ENCODE peak calls at places on chromosome 3, in nine cellular contexts. J is GM20000; W is H7; M is activated CD4-positive, alpha-beta T cell treated with anti-CD3 and anti-CD28 coated beads for 36 hours; G is dermis blood vessel endothelial cell; P is WERI-Rb-1; Q is anterior cingulate cortex; T is fibroblast of pulmonary artery; K is activated gamma-delta T cell treated with Interleukin-2 at 50 U/mL for 16 hours. V is an unnamed sample.

GRCh38 chr3:159158801-159159200 is 356.9 kb downstream of the MFSD1 start:
- DNase-seq in J (no peak), W (no peak), M (no peak), G (no peak), P (no peak), Q (no peak), T (no peak), K (no peak), V (no peak)

GRCh38 chr3:159669024-159669476 is 319.6 kb upstream of the IL12A start:
- DNase-seq in J (no peak), W (no peak), M (no peak), G (peak), P (no peak), Q (no peak), T (peak), K (no peak), V (peak)

GRCh38 chr3:108406661-108407206 is 103.7 kb downstream of the MYH15 start:
- DNase-seq in J (peak), W (no peak), M (peak), G (peak), P (no peak), Q (no peak), T (peak), K (peak), V (peak)

GRCh38 chr3:16338999-16339398 is 74.0 kb downstream of the OXNAD1 start:
- DNase-seq in J (peak), W (no peak), M (peak), G (peak), P (peak), Q (no peak), T (peak), K (no peak), V (peak)

GRCh38 chr3:120265989-120266388 is 19.0 kb downstream of the GPR156 start:
- DNase-seq in J (no peak), W (no peak), M (no peak), G (no peak), P (no peak), Q (no peak), T (no peak), K (no peak), V (no peak)

GRCh38 chr3:120780977-120781376 is 38.4 kb downstream of the GTF2E1 start:
- DNase-seq in J (peak), W (no peak), M (peak), G (peak), P (no peak), Q (no peak), T (peak), K (no peak), V (peak)

GRCh38 chr3:107704477-107704876 is 181.7 kb downstream of the BBX start:
- DNase-seq in J (no peak), W (no peak), M (no peak), G (peak), P (no peak), Q (no peak), T (no peak), K (no peak), V (peak)

GRCh38 chr3:136146981-136147729 is 49.0 kb downstream of the MSL2 start:
- DNase-seq in J (no peak), W (no peak), M (no peak), G (no peak), P (no peak), Q (no peak), T (no peak), K (no peak), V (peak)

GRCh38 chr3:160003520-160004128 is 15.0 kb downstream of the IL12A start:
- DNase-seq in J (peak), W (peak), M (peak), G (peak), P (peak), Q (peak), T (peak), K (peak), V (peak)

GRCh38 chr3:122992628-122993570 is 34.7 kb downstream of the SEMA5B start:
- DNase-seq in J (no peak), W (no peak), M (no peak), G (no peak), P (peak), Q (peak), T (no peak), K (no peak), V (peak)

GRCh38 chr3:43123895-43124294 is 18.0 kb upstream of the POMGNT2 start:
- DNase-seq in J (no peak), W (no peak), M (no peak), G (no peak), P (no peak), Q (no peak), T (no peak), K (no peak), V (no peak)

GRCh38 chr3:188687389-188687788 is 484.4 kb upstream of the TPRG1 start:
- DNase-seq in J (no peak), W (no peak), M (no peak), G (peak), P (no peak), Q (no peak), T (peak), K (no peak), V (peak)

GRCh38 chr3:73768594-73769308 is 144.0 kb upstream of the PDZRN3 start:
- DNase-seq in J (no peak), W (no peak), M (no peak), G (no peak), P (no peak), Q (no peak), T (no peak), K (no peak), V (no peak)

GRCh38 chr3:39101022-39101689 is 6.3 kb downstream of the GORASP1 start:
- DNase-seq in J (peak), W (peak), M (peak), G (peak), P (peak), Q (no peak), T (peak), K (peak), V (peak)

V was measured in astrocyte of the hippocampus.